ENCODE peak calls at places on chromosomes 1 and 21, in seven cellular contexts. J is fibroblast of lung, Q is PC-3, K is endothelial cell of umbilical vein, H is HepG2, V is IMR-90, P is hepatocyte. L is an unnamed sample.

GRCh38 chr1:75115654-75116053 is 18.5 kb upstream of the LHX8 start:
- DNase-seq in J (no peak), Q (no peak), K (no peak), H (no peak), V (no peak), P (no peak), L (no peak)

GRCh38 chr1:213123532-213123931 is 72.5 kb downstream of the RPS6KC1 start:
- DNase-seq in J (peak), Q (peak), K (peak), H (peak), V (peak), P (peak), L (no peak)

GRCh38 chr1:119613769-119614358 is 34.2 kb downstream of the ZNF697 start:
- DNase-seq in J (peak), Q (peak), K (peak), H (peak), V (peak), P (peak), L (peak)

GRCh38 chr21:31660134-31660565 is 657 bp downstream of the SOD1 start:
- DNase-seq in J (no peak), Q (peak), K (peak), H (no peak), V (no peak), P (peak), L (peak)

GRCh38 chr1:198935371-198935921 is 296.6 kb downstream of the PTPRC start:
- DNase-seq in J (peak), Q (peak), K (peak), H (peak), V (peak), P (peak), L (peak)

GRCh38 chr1:1968767-1969504 is 34.6 kb downstream of the CFAP74 start:
- DNase-seq in J (no peak), Q (peak), K (no peak), H (no peak), V (no peak), P (no peak), L (no peak)

GRCh38 chr1:102615896-102616295 is 492.4 kb downstream of the COL11A1 start:
- DNase-seq in J (no peak), Q (no peak), K (no peak), H (no peak), V (no peak), P (no peak), L (no peak)

GRCh38 chr1:178684542-178685000 is 40.5 kb upstream of the RALGPS2 start:
- DNase-seq in J (peak), Q (peak), K (peak), H (peak), V (peak), P (peak), L (no peak)

GRCh38 chr21:27761623-27762022 is 794.7 kb upstream of the ADAMTS5 start:
- DNase-seq in J (no peak), Q (no peak), K (no peak), H (no peak), V (no peak), P (no peak), L (no peak)

GRCh38 chr1:182766881-182767645 is 22.5 kb upstream of the NPL start:
- DNase-seq in J (no peak), Q (no peak), K (no peak), H (no peak), V (no peak), P (no peak), L (no peak)

GRCh38 chr1:242828828-242829227 is 304.3 kb upstream of the PLD5 start:
- DNase-seq in J (peak), Q (no peak), K (no peak), H (no peak), V (no peak), P (no peak), L (peak)

GRCh38 chr1:7379445-7379971 is 391.6 kb upstream of the VAMP3 start:
- DNase-seq in J (peak), Q (peak), K (peak), H (no peak), V (peak), P (peak), L (peak)

GRCh38 chr1:42264791-42265190 is 70.2 kb downstream of the FOXJ3 start:
- DNase-seq in J (no peak), Q (no peak), K (no peak), H (no peak), V (no peak), P (no peak), L (peak)

GRCh38 chr1:45470306-45470798 is 20.6 kb downstream of the TESK2 start:
- DNase-seq in J (no peak), Q (no peak), K (no peak), H (no peak), V (no peak), P (no peak), L (no peak)

GRCh38 chr1:217889401-217889800 is 258.3 kb downstream of the SPATA17 start:
- DNase-seq in J (no peak), Q (peak), K (no peak), H (no peak), V (peak), P (peak), L (peak)

GRCh38 chr1:196977278-196977677 is at the start of gene CFHR5:
- DNase-seq in J (no peak), Q (no peak), K (no peak), H (no peak), V (no peak), P (no peak), L (no peak)

GRCh38 chr1:91651671-91652071 is 151.0 kb downstream of the CDC7 start:
- DNase-seq in J (peak), Q (peak), K (peak), H (no peak), V (peak), P (peak), L (no peak)

GRCh38 chr1:8763888-8764287 is 53.6 kb downstream of the RERE start:
- DNase-seq in J (no peak), Q (no peak), K (peak), H (no peak), V (peak), P (no peak), L (peak)

GRCh38 chr1:19872190-19872589 is 10.0 kb upstream of the OTUD3 start:
- DNase-seq in J (no peak), Q (peak), K (no peak), H (peak), V (no peak), P (peak), L (no peak)

GRCh38 chr1:78619029-78619428 is 1.2 kb upstream of the IFI44L start:
- DNase-seq in J (no peak), Q (no peak), K (peak), H (no peak), V (no peak), P (no peak), L (no peak)

GRCh38 chr21:27700974-27701614 is 734.2 kb upstream of the ADAMTS5 start:
- DNase-seq in J (peak), Q (peak), K (peak), H (peak), V (peak), P (peak), L (peak)

GRCh38 chr1:1560178-1560577 is 14.5 kb downstream of the SSU72 start:
- DNase-seq in J (no peak), Q (no peak), K (no peak), H (no peak), V (no peak), P (no peak), L (no peak)

GRCh38 chr1:6212193-6212959 is 6.5 kb downstream of the RNF207 start:
- DNase-seq in J (no peak), Q (no peak), K (no peak), H (no peak), V (no peak), P (no peak), L (no peak)

DNA sequence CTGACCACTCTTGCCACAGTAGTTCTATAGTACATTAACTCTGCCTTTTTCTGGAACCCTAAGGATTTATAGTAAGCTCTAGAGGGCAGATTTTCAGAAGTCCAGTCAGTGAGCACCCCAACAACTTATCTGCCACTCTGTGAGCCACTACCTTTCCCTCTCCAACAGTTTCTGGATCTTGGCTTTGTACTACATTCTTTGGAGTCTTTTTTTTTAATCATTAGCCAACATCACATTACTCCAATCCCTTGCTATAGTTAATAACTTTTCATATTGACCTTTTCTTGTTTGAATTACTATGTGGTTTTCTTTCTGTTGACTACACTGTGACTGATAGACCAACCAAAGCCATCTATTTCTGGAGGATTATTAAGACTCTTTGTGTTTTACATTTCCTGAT is 1596.7 kb upstream of the PRMT6 start:
- DNase-seq in J (no peak), Q (no peak), K (no peak), H (no peak), V (no peak), P (no peak), L (no peak)
- H3K4me2 ChIP-seq in J (no peak), Q (no peak), K (no peak), H (no peak), V (no peak), P (no peak), L (no peak)

GRCh38 chr1:28115267-28115666 is 26.9 kb upstream of the EYA3 start:
- DNase-seq in J (peak), Q (no peak), K (no peak), H (no peak), V (peak), P (no peak), L (no peak)
- H3K4me2 ChIP-seq in J (no peak), Q (no peak), K (no peak), H (no peak), V (no peak), P (no peak), L (no peak)

GRCh38 chr21:43867332-43867703 is 2.3 kb downstream of the AGPAT3 start:
- DNase-seq in J (no peak), Q (no peak), K (no peak), H (no peak), V (no peak), P (no peak), L (no peak)
- H3K4me2 ChIP-seq in J (peak), Q (peak), K (no peak), H (peak), V (peak), P (peak), L (no peak)

GRCh38 chr1:154720328-154721301 is 112.6 kb upstream of the ADAR start:
- DNase-seq in J (no peak), Q (no peak), K (no peak), H (no peak), V (no peak), P (no peak), L (peak)
- H3K4me2 ChIP-seq in J (no peak), Q (no peak), K (no peak), H (no peak), V (no peak), P (no peak), L (peak)